ENCODE peak calls at places on chromosomes 3 and 15, in four cellular contexts. One of them, this sample, is unnamed.

GRCh38 chr3:45312836-45313493 is 75.4 kb upstream of the LARS2 start:
- DNase-seq in T follicular helper cell: no peak
- DNase-seq in SK-N-SH: no peak
- DNase-seq in ureter: no peak
- DNase-seq in this sample: no peak

GRCh38 chr15:84572231-84572630 is 28.6 kb upstream of the ZSCAN2 start:
- DNase-seq in T follicular helper cell: no peak
- DNase-seq in SK-N-SH: no peak
- DNase-seq in ureter: no peak
- DNase-seq in this sample: no peak

GRCh38 chr15:52301265-52301847 is 5.8 kb upstream of the MYO5C start:
- DNase-seq in T follicular helper cell: no peak
- DNase-seq in SK-N-SH: no peak
- DNase-seq in ureter: no peak
- DNase-seq in this sample: no peak

GRCh38 chr15:67018451-67018850 is 47.0 kb upstream of the SMAD3 start:
- DNase-seq in T follicular helper cell: no peak
- DNase-seq in SK-N-SH: no peak
- DNase-seq in ureter: no peak
- DNase-seq in this sample: no peak

GRCh38 chr3:29091599-29092189 is 189.2 kb upstream of the RBMS3 start:
- DNase-seq in T follicular helper cell: no peak
- DNase-seq in SK-N-SH: no peak
- DNase-seq in ureter: no peak
- DNase-seq in this sample: no peak

GRCh38 chr15:27399236-27399635 is 428.3 kb downstream of the GABRG3 start:
- DNase-seq in T follicular helper cell: no peak
- DNase-seq in SK-N-SH: no peak
- DNase-seq in ureter: no peak
- DNase-seq in this sample: no peak

GRCh38 chr15:77440378-77440999 is 19.8 kb downstream of the HMG20A start:
- DNase-seq in T follicular helper cell: no peak
- DNase-seq in SK-N-SH: no peak
- DNase-seq in ureter: no peak
- DNase-seq in this sample: no peak

GRCh38 chr15:64398575-64398974 is 10.9 kb downstream of the TRIP4 start:
- DNase-seq in T follicular helper cell: no peak
- DNase-seq in SK-N-SH: no peak
- DNase-seq in ureter: no peak
- DNase-seq in this sample: no peak

GRCh38 chr15:77479015-77479414 is 58.3 kb downstream of the HMG20A start:
- DNase-seq in T follicular helper cell: no peak
- DNase-seq in SK-N-SH: no peak
- DNase-seq in ureter: no peak
- DNase-seq in this sample: no peak

GRCh38 chr15:39944711-39945110 is 10.8 kb downstream of the EIF2AK4 start:
- DNase-seq in T follicular helper cell: no peak
- DNase-seq in SK-N-SH: no peak
- DNase-seq in ureter: no peak
- DNase-seq in this sample: no peak

This sample was measured in D341Med.